ENCODE peak calls at places on chromosomes 12 and 14, in ten cellular contexts. B is endothelial cell of umbilical vein, P is heart left ventricle, U is tibial nerve, C is ovary, R is suprapubic skin, A is body of pancreas, Y is IMR-90, T is esophagus muscularis mucosa, S is uterus. E is an unnamed sample.

GRCh38 chr12:25361511-25361910 is 110.8 kb upstream of the KRAS start:
- DNase-seq in S (no peak), Y (no peak), C (no peak), P (no peak), U (no peak), A (no peak), T (no peak), B (no peak), R (no peak), E (no peak)

GRCh38 chr12:89208661-89209096 is 143.6 kb downstream of the DUSP6 start:
- DNase-seq in P (no peak), B (no peak), S (no peak), T (no peak), U (no peak), R (no peak), A (no peak), C (no peak), Y (peak; percentile 29), E (no peak)

GRCh38 chr12:4353785-4354208 is 25.7 kb downstream of the FGF23 start:
- DNase-seq in Y (no peak), R (no peak), P (no peak), S (no peak), B (no peak), T (no peak), C (no peak), U (no peak), A (peak; percentile 6), E (no peak)

GRCh38 chr12:104588048-104588942 is 131.5 kb downstream of the CHST11 start:
- DNase-seq in U (no peak), A (no peak), T (no peak), P (no peak), R (no peak), S (no peak), C (no peak), B (peak; percentile 59), Y (peak; percentile 81), E (peak; percentile 15)

GRCh38 chr12:25552681-25553080 is 402 bp downstream of the LMNTD1 start:
- DNase-seq in C (no peak), T (no peak), R (no peak), Y (peak; percentile 90), U (no peak), S (no peak), B (no peak), A (no peak), P (no peak), E (no peak)

GRCh38 chr14:41055589-41055988 is 551.1 kb upstream of the LRFN5 start:
- DNase-seq in C (no peak), P (no peak), A (no peak), Y (no peak), T (no peak), R (no peak), S (no peak), B (no peak), U (no peak), E (no peak)

GRCh38 chr14:35818346-35819115 is 7.6 kb upstream of the BRMS1L start:
- DNase-seq in P (no peak), U (no peak), Y (peak; percentile 58), S (no peak), R (no peak), C (no peak), T (no peak), A (peak; percentile 61), B (peak; percentile 64), E (peak; percentile 31)

GRCh38 chr14:34460841-34461240 is 1.2 kb downstream of the SPTSSA start:
- DNase-seq in R (no peak), U (no peak), P (no peak), S (no peak), C (no peak), B (peak; percentile 52), T (no peak), A (no peak), Y (peak; percentile 77), E (no peak)

GRCh38 chr12:130053641-130054040 is 108.6 kb upstream of the FZD10 start:
- DNase-seq in U (no peak), Y (no peak), S (no peak), R (no peak), P (no peak), C (no peak), T (no peak), A (no peak), B (no peak), E (no peak)

GRCh38 chr14:106372870-106373657 is 846.7 kb downstream of the TMEM121 start:
- DNase-seq in A (peak; percentile 77), C (peak; percentile 43), P (peak; percentile 27), T (no peak), B (no peak), Y (no peak), S (no peak), R (no peak), U (no peak), E (peak; percentile 9)

GRCh38 chr14:93231129-93231979 is 24.3 kb downstream of the UBR7 start:
- DNase-seq in B (peak; percentile 71), Y (peak; percentile 59), U (no peak), S (no peak), C (peak; percentile 56), A (peak; percentile 29), R (no peak), P (peak; percentile 35), T (no peak), E (peak; percentile 22)

GRCh38 chr12:13205809-13206559 is 9.5 kb downstream of the EMP1 start:
- DNase-seq in A (no peak), T (no peak), Y (peak; percentile 99), P (no peak), B (peak; percentile 92), S (no peak), C (no peak), U (no peak), R (no peak), E (no peak)

GRCh38 chr14:35438910-35439713 is 34.6 kb upstream of the NFKBIA start:
- DNase-seq in P (no peak), T (peak; percentile 53), B (no peak), A (no peak), C (no peak), S (no peak), Y (no peak), U (no peak), R (no peak), E (no peak)

GRCh38 chr12:89494411-89495231 is 30.0 kb downstream of the GALNT4 start:
- DNase-seq in P (no peak), T (peak; percentile 39), R (no peak), B (no peak), Y (peak; percentile 81), C (no peak), S (no peak), A (no peak), U (no peak), E (no peak)

GRCh38 chr14:96001866-96002510 is 37.2 kb upstream of the C14orf132 start:
- DNase-seq in T (no peak), A (no peak), U (no peak), P (no peak), Y (peak; percentile 8), B (no peak), S (no peak), R (no peak), C (no peak), E (no peak)

GRCh38 chr14:57244103-57244502 is 24.6 kb downstream of the EXOC5 start:
- DNase-seq in R (no peak), A (no peak), B (no peak), T (no peak), U (no peak), Y (no peak), S (no peak), P (no peak), C (no peak), E (no peak)

GRCh38 chr14:64625363-64626232 is 75.8 kb downstream of the PPP1R36 start:
- DNase-seq in C (no peak), R (no peak), P (no peak), U (no peak), B (peak; percentile 48), T (no peak), Y (no peak), S (no peak), A (peak; percentile 61), E (peak; percentile 92)

GRCh38 chr14:23094666-23095195 is at the start of gene ACIN1:
- DNase-seq in R (peak; percentile 88), P (peak; percentile 77), S (no peak), Y (peak; percentile 86), B (peak; percentile 94), U (peak; percentile 37), A (peak; percentile 78), C (no peak), T (peak; percentile 95), E (no peak)

GRCh38 chr12:59134750-59135149 is 214.4 kb upstream of the LRIG3 start:
- DNase-seq in R (no peak), Y (no peak), U (no peak), S (no peak), A (no peak), C (no peak), T (no peak), B (no peak), P (no peak), E (no peak)

GRCh38 chr12:123671876-123672275 is 963 bp downstream of the TCTN2 start:
- DNase-seq in Y (peak; percentile 71), C (no peak), S (no peak), P (no peak), R (no peak), B (no peak), U (no peak), T (no peak), A (no peak), E (peak; percentile 65)
- TF ChIP-seq POLR2A in Y (no peak), C (no peak), S (no peak), P (no peak), R (no peak), B (no peak), U (no peak), T (no peak), A (no peak), E (no peak)

GRCh38 chr14:75609606-75610476 is 31.4 kb downstream of the FLVCR2 start:
- DNase-seq in B (no peak), A (no peak), C (no peak), S (no peak), P (no peak), R (no peak), Y (no peak), U (no peak), T (no peak), E (peak; percentile 80)
- H3K27ac ChIP-seq in B (no peak overlapping the region), A (peak overlapping the region; percentile 66), C (no peak overlapping the region), S (no peak overlapping the region), P (no peak overlapping the region), R (peak overlapping the region; percentile 65), Y (no peak overlapping the region), U (peak overlapping the region; percentile 87), T (peak overlapping the region; percentile 28), E (peak overlapping the region; percentile 90)

DNA sequence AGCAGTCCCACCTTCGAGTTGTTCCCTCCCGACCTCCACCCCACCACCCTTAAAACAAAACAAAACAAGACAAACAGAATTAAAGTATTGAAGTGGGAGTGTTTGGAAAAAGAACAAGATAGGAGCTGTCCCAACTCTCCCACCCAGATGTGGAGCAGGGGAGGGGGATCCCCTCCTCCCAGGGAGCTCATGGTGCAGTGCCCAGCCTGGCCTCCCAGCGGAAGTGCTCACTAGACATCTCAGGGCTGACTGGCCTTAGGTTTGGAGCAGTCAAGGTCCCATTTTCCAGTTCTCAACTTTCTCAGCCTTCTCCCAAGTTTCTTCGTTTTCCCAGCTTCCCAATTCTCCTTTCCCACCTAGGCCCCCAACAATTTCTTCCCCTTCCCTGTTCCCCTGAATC is 2.9 kb downstream of the SP7 start:
- DNase-seq in C (no peak), A (no peak), Y (no peak), T (no peak), P (no peak), U (no peak), R (no peak), S (no peak), B (no peak), E (no peak)
- H3K4me3 ChIP-seq in C (no peak overlapping the region), A (no peak overlapping the region), Y (no peak overlapping the region), T (no peak overlapping the region), P (no peak overlapping the region), U (no peak overlapping the region), R (no peak overlapping the region), S (no peak overlapping the region), B (no peak overlapping the region), E (no peak overlapping the region)

GRCh38 chr12:27333311-27334009 is 824 bp downstream of the BMAL2 start:
- DNase-seq in R (peak; percentile 69), P (peak; percentile 30), Y (no peak), S (no peak), T (no peak), A (peak; percentile 37), U (no peak), C (peak; percentile 36), B (peak; percentile 30), E (peak; percentile 5)
- TF ChIP-seq POLR2A in R (no peak), P (no peak), Y (no peak), S (no peak), T (no peak), A (no peak), U (no peak), C (no peak), B (no peak), E (no peak)

E was measured in thyroid gland.